ENCODE peak calls at places on chromosomes 12 and 14, in five cellular contexts. O, A, S, M and R are unnamed samples.
A peak's percentile ranks its signal among the peaks of the same experiment; 100 is the strongest.

GRCh38 chr14:45082420-45082819 is 1.5 kb upstream of the PRPF39 start:
- DNase-seq in M (no peak), S (no peak), A (no peak), O (no peak), R (no peak)

GRCh38 chr14:67487937-67488893 is at the start of gene TMEM229B:
- DNase-seq in M (no peak), A (peak; percentile 17), S (no peak), O (peak; percentile 29), R (no peak)

GRCh38 chr12:54622463-54623183 is 12.1 kb downstream of the LACRT start:
- DNase-seq in S (no peak), O (no peak), A (no peak), M (no peak), R (no peak)

GRCh38 chr12:51868821-51869489 is 18.9 kb upstream of the ANKRD33 start:
- DNase-seq in A (no peak), S (no peak), M (no peak), O (no peak), R (no peak)

GRCh38 chr12:124493809-124494750 is 73.3 kb downstream of the NCOR2 start:
- DNase-seq in A (no peak), M (no peak), S (no peak), O (no peak), R (no peak)

GRCh38 chr14:61493239-61493638 is 171.9 kb downstream of the PRKCH start:
- DNase-seq in O (no peak), A (peak; percentile 89), S (no peak), M (no peak), R (no peak)

GRCh38 chr12:53378705-53379388 is 1.1 kb upstream of the SP1 start:
- DNase-seq in M (no peak), S (no peak), A (no peak), O (no peak), R (no peak)

GRCh38 chr14:106622200-106622745 is 1095.9 kb downstream of the TMEM121 start:
- DNase-seq in M (no peak), O (no peak), S (no peak), A (no peak), R (no peak)

GRCh38 chr12:2268478-2269286 is 215.9 kb downstream of the CACNA1C start:
- DNase-seq in M (no peak), O (no peak), S (no peak), A (peak; percentile 54), R (no peak)

GRCh38 chr14:31955941-31956579 is 121.0 kb upstream of the ARHGAP5 start:
- DNase-seq in S (no peak), M (no peak), A (no peak), O (no peak), R (no peak)

GRCh38 chr14:78232666-78233065 is 62.5 kb downstream of the NRXN3 start:
- DNase-seq in S (no peak), A (no peak), M (no peak), O (no peak), R (no peak)

GRCh38 chr14:32417956-32418552 is 89.0 kb downstream of the AKAP6 start:
- DNase-seq in O (no peak), M (no peak), A (peak; percentile 57), S (no peak), R (no peak)

GRCh38 chr12:98578821-98579220 is 14.7 kb upstream of the SLC25A3 start:
- DNase-seq in S (no peak), A (peak; percentile 55), M (no peak), O (no peak), R (no peak)

GRCh38 chr12:85759217-85759616 is 77.0 kb downstream of the RASSF9 start:
- DNase-seq in M (no peak), A (no peak), S (no peak), O (no peak), R (no peak)

GRCh38 chr12:5627053-5627630 is 195.2 kb downstream of the NTF3 start:
- DNase-seq in O (no peak), S (no peak), M (no peak), A (no peak), R (no peak)

GRCh38 chr14:99176156-99176945 is 95.6 kb downstream of the BCL11B start:
- DNase-seq in M (no peak), O (no peak), S (peak; percentile 63), A (no peak), R (no peak)

GRCh38 chr14:99175331-99176155 is 96.5 kb downstream of the BCL11B start:
- DNase-seq in O (no peak), A (no peak), S (peak; percentile 72), M (no peak), R (no peak)

GRCh38 chr14:99174920-99175319 is 97.1 kb downstream of the BCL11B start:
- DNase-seq in A (no peak), M (no peak), S (peak; percentile 70), O (no peak), R (no peak)

GRCh38 chr14:99173086-99173485 is 98.9 kb downstream of the BCL11B start:
- DNase-seq in O (no peak), A (no peak), M (no peak), S (no peak), R (no peak)

GRCh38 chr14:99174081-99174851 is 97.7 kb downstream of the BCL11B start:
- DNase-seq in S (peak; percentile 75), O (no peak), A (no peak), M (no peak), R (no peak)
- TF ChIP-seq CTCF in S (no peak), O (no peak), A (no peak), M (no peak), R (no peak)

GRCh38 chr12:25926536-25926935 is 31.9 kb upstream of the RASSF8 start:
- DNase-seq in S (no peak), M (no peak), A (no peak), O (no peak), R (no peak)
- TF ChIP-seq CTCF in S (no peak), M (no peak), A (no peak), O (no peak), R (no peak)

GRCh38 chr12:14482886-14483285 is 84.8 kb downstream of the PLBD1 start:
- DNase-seq in O (no peak), M (no peak), A (no peak), S (no peak), R (no peak)
- TF ChIP-seq CTCF in O (no peak), M (no peak), A (no peak), S (no peak), R (no peak)

GRCh38 chr14:89537911-89538310 is 120.9 kb upstream of the FOXN3 start:
- DNase-seq in S (no peak), O (no peak), M (no peak), A (no peak), R (no peak)
- TF ChIP-seq CTCF in S (no peak), O (no peak), M (no peak), A (no peak), R (peak; percentile 37)

GRCh38 chr12:71685961-71686657 is at the start of gene TMEM19:
- DNase-seq in M (peak; percentile 78), S (peak; percentile 98), O (peak; percentile 92), A (peak; percentile 93), R (peak; percentile 65)
- TF ChIP-seq CTCF in M (no peak), S (peak; percentile 35), O (no peak), A (peak; percentile 30), R (no peak)

GRCh38 chr12:103503546-103504480 is 8.0 kb upstream of the C12orf42 start:
- DNase-seq in S (no peak), A (no peak), M (peak; percentile 45), O (no peak), R (no peak)
- TF ChIP-seq CTCF in S (peak; percentile 48), A (peak; percentile 19), M (peak; percentile 66), O (no peak), R (peak; percentile 49)

GRCh38 chr12:68665016-68665569 is 21.7 kb upstream of the NUP107 start:
- DNase-seq in O (no peak), A (no peak), S (no peak), M (no peak), R (no peak)
- TF ChIP-seq CTCF in O (peak; percentile 10), A (no peak), S (no peak), M (no peak), R (no peak)

GRCh38 chr12:113077057-113077858 is 20.7 kb downstream of the DTX1 start:
- DNase-seq in A (no peak), O (no peak), M (no peak), S (no peak), R (no peak)
- TF ChIP-seq CTCF in A (no peak), O (no peak), M (no peak), S (no peak), R (no peak)